ENCODE peak calls at places on chromosomes 2 and 18, in nine cellular contexts. M, G, A, F, W, Y, B, H and E are unnamed samples.
A peak's percentile ranks its signal among the peaks of the same experiment; 100 is the strongest.

GRCh38 chr2:235958631-235959395 is 209.4 kb downstream of the GBX2 start:
- DNase-seq in Y (no peak), B (no peak), F (no peak), M (no peak), G (no peak), A (no peak), W (no peak), H (no peak), E (no peak)

GRCh38 chr18:9173770-9174233 is 37.2 kb downstream of the ANKRD12 start:
- DNase-seq in W (peak; percentile 28), H (no peak), Y (no peak), G (no peak), F (no peak), M (no peak), A (no peak), B (no peak), E (no peak)

GRCh38 chr2:192016265-192016664 is 169.4 kb upstream of the CAVIN2 start:
- DNase-seq in B (no peak), M (no peak), W (no peak), H (peak; percentile 73), Y (no peak), A (no peak), G (no peak), F (peak; percentile 72), E (no peak)

GRCh38 chr2:19568809-19569208 is 210.4 kb upstream of the OSR1 start:
- DNase-seq in F (no peak), Y (no peak), B (no peak), M (no peak), H (no peak), A (no peak), G (no peak), W (no peak), E (no peak)

GRCh38 chr18:46891742-46892214 is 25.5 kb downstream of the PIAS2 start:
- DNase-seq in M (no peak), F (no peak), B (no peak), H (no peak), G (no peak), Y (no peak), A (no peak), W (no peak), E (no peak)

GRCh38 chr18:58772161-58772560 is 92.5 kb upstream of the ZNF532 start:
- DNase-seq in W (no peak), H (no peak), A (no peak), G (no peak), B (no peak), Y (no peak), M (no peak), F (no peak), E (no peak)

GRCh38 chr2:218849721-218850120 is 9.9 kb upstream of the WNT6 start:
- DNase-seq in Y (no peak), F (no peak), W (no peak), B (no peak), A (no peak), M (no peak), G (no peak), H (peak; percentile 80), E (no peak)

GRCh38 chr2:50582164-50582563 is 449.8 kb downstream of the NRXN1 start:
- DNase-seq in A (no peak), Y (peak; percentile 61), M (no peak), H (no peak), W (no peak), F (no peak), G (no peak), B (no peak), E (no peak)

GRCh38 chr2:164613321-164613982 is 7.8 kb downstream of the GRB14 start:
- DNase-seq in M (no peak), Y (no peak), H (no peak), W (no peak), A (no peak), G (no peak), B (no peak), F (no peak), E (no peak)

GRCh38 chr2:152375174-152375573 is 40.2 kb downstream of the FMNL2 start:
- DNase-seq in W (no peak), F (no peak), G (no peak), M (no peak), B (no peak), Y (no peak), H (no peak), A (no peak), E (no peak)

GRCh38 chr2:153477641-153478288 is 797 bp downstream of the RPRM start:
- DNase-seq in Y (peak; percentile 56), F (no peak), G (no peak), A (no peak), W (peak; percentile 25), B (no peak), H (no peak), M (no peak), E (no peak)